ENCODE peak calls at places on chromosome 19, in six cellular contexts. V, Q, P, A, Z and U are unnamed samples.

GRCh38 chr19:41353466-41354342 is at the start of gene TGFB1:
- DNase-seq in Z (peak), A (peak), Q (peak), V (peak), P (peak), U (peak)

GRCh38 chr19:5068251-5069090 is 99.6 kb downstream of the KDM4B start:
- DNase-seq in P (no peak), A (no peak), Q (no peak), V (no peak), Z (no peak), U (no peak)

GRCh38 chr19:48123907-48124675 is 13.5 kb upstream of the PLA2G4C start:
- DNase-seq in P (no peak), V (peak), A (peak), Q (peak), Z (no peak), U (no peak)

GRCh38 chr19:33734913-33735312 is 61.8 kb upstream of the KCTD15 start:
- DNase-seq in A (no peak), Q (no peak), V (no peak), P (no peak), Z (no peak), U (no peak)

GRCh38 chr19:38274734-38275133 is 10.4 kb downstream of the SPINT2 start:
- DNase-seq in P (no peak), V (no peak), A (no peak), Q (no peak), Z (no peak), U (no peak)

GRCh38 chr19:10740798-10741197 is 22.9 kb downstream of the DNM2 start:
- DNase-seq in Q (no peak), P (no peak), A (no peak), V (no peak), Z (no peak), U (no peak)

GRCh38 chr19:43464089-43464775 is 1.2 kb downstream of the LYPD3 start:
- DNase-seq in Z (no peak), V (no peak), Q (no peak), A (no peak), P (no peak), U (no peak)

GRCh38 chr19:40348961-40349507 is 539 bp downstream of the PLD3 start:
- DNase-seq in V (peak), A (no peak), Q (no peak), P (no peak), Z (peak), U (no peak)

GRCh38 chr19:18109731-18110671 is 12.4 kb downstream of the MAST3 start:
- DNase-seq in Z (peak), Q (no peak), V (no peak), P (no peak), A (no peak), U (no peak)

GRCh38 chr19:2270157-2270571 is 11.8 kb downstream of the PEAK3 start:
- DNase-seq in Q (no peak), V (no peak), Z (no peak), A (no peak), P (no peak), U (no peak)

GRCh38 chr19:13640611-13641010 is 123.7 kb upstream of the MRI1 start:
- DNase-seq in Q (no peak), A (no peak), V (no peak), Z (no peak), P (no peak), U (no peak)

GRCh38 chr19:35828694-35829301 is 16.2 kb upstream of the PRODH2 start:
- DNase-seq in Z (peak), Q (peak), V (peak), A (peak), P (no peak), U (no peak)

GRCh38 chr19:4581381-4582111 is 22.1 kb upstream of the SEMA6B start:
- DNase-seq in Z (no peak), A (no peak), Q (peak), P (no peak), V (no peak), U (no peak)

GRCh38 chr19:1171755-1172352 is 2.2 kb downstream of the SBNO2 start:
- DNase-seq in P (no peak), Q (no peak), V (no peak), A (no peak), Z (no peak), U (no peak)

GRCh38 chr19:38251564-38252051 is 4.6 kb downstream of the PPP1R14A start:
- DNase-seq in V (peak), A (no peak), P (no peak), Q (no peak), Z (no peak), U (no peak)

GRCh38 chr19:34229721-34230120 is 24.6 kb upstream of the GARRE1 start:
- DNase-seq in V (no peak), P (no peak), A (no peak), Z (no peak), Q (no peak), U (no peak)

GRCh38 chr19:10551698-10552301 is 8.1 kb downstream of the ATG4D start:
- DNase-seq in P (no peak), V (peak), Z (peak), Q (no peak), A (peak), U (no peak)

GRCh38 chr19:51799311-51799997 is 4.5 kb downstream of the FPR3 start:
- DNase-seq in V (peak), Z (no peak), P (no peak), A (peak), Q (no peak), U (no peak)

GRCh38 chr19:48344892-48345291 is 18.8 kb downstream of the TMEM143 start:
- DNase-seq in A (no peak), P (no peak), V (no peak), Z (no peak), Q (no peak), U (no peak)

GRCh38 chr19:44939668-44940067 is 2.4 kb upstream of the APOC4 start:
- DNase-seq in V (peak), Q (no peak), Z (no peak), P (no peak), A (no peak), U (no peak)

GRCh38 chr19:50505856-50506611 is 5.0 kb downstream of the JOSD2 start:
- DNase-seq in V (no peak), Z (no peak), Q (no peak), P (no peak), A (no peak), U (no peak)

GRCh38 chr19:42091300-42092266 is 15.6 kb downstream of the ZNF574 start:
- DNase-seq in A (no peak), P (no peak), Q (no peak), Z (no peak), V (peak), U (no peak)

GRCh38 chr19:35205733-35206323 is 22.7 kb downstream of the FAM187B start:
- DNase-seq in A (no peak), Q (no peak), Z (peak), P (no peak), V (no peak), U (no peak)

GRCh38 chr19:31223805-31224534 is 125.3 kb downstream of the TSHZ3 start:
- DNase-seq in P (no peak), V (peak), Q (no peak), A (no peak), Z (no peak), U (no peak)

GRCh38 chr19:47719047-47719885 is 6.0 kb downstream of the EHD2 start:
- DNase-seq in Z (no peak), Q (no peak), P (no peak), V (peak), A (no peak), U (no peak)

GRCh38 chr19:3321696-3322095 is 44.7 kb upstream of the NFIC start:
- DNase-seq in Q (no peak), A (no peak), V (no peak), Z (no peak), P (no peak), U (no peak)

GRCh38 chr19:18392417-18392816 is 5.0 kb downstream of the LRRC25 start:
- DNase-seq in A (peak), V (no peak), P (no peak), Z (no peak), Q (no peak), U (peak)

GRCh38 chr19:19053508-19054314 is 10.1 kb upstream of the SLC25A42 start:
- DNase-seq in A (peak), Z (peak), P (peak), V (peak), Q (peak), U (no peak)

GRCh38 chr19:18436651-18437478 is 1.1 kb downstream of the ISYNA1 start:
- DNase-seq in V (peak), Q (peak), Z (peak), A (peak), P (peak), U (no peak)

GRCh38 chr19:41187884-41188279 is 5.1 kb upstream of the CYP2S1 start:
- DNase-seq in P (no peak), V (no peak), Q (no peak), Z (no peak), A (no peak), U (no peak)

GRCh38 chr19:11164278-11164677 is 8.7 kb upstream of the SPC24 start:
- DNase-seq in Q (no peak), V (no peak), Z (no peak), P (no peak), A (no peak), U (no peak)

GRCh38 chr19:3516675-3517207 is 10.6 kb downstream of the FZR1 start:
- DNase-seq in Z (peak), P (peak), Q (no peak), V (no peak), A (no peak), U (no peak)

GRCh38 chr19:1446713-1447564 is 3.0 kb upstream of the APC2 start:
- DNase-seq in A (peak), Z (no peak), V (no peak), P (no peak), Q (no peak), U (no peak)

GRCh38 chr19:2917275-2918184 is 16.8 kb downstream of the ZNF57 start:
- DNase-seq in Q (no peak), Z (no peak), P (no peak), A (no peak), V (no peak), U (no peak)

GRCh38 chr19:30521937-30522336 is 149.8 kb downstream of the ZNF536 start:
- DNase-seq in P (no peak), Z (no peak), Q (no peak), V (no peak), A (no peak), U (no peak)

GRCh38 chr19:5914358-5914774 is 312 bp downstream of the CAPS start:
- DNase-seq in P (no peak), Q (no peak), Z (no peak), V (no peak), A (no peak), U (no peak)

GRCh38 chr19:32613008-32613407 is 32.0 kb downstream of the PDCD5 start:
- DNase-seq in Z (no peak), V (no peak), P (no peak), A (no peak), Q (no peak), U (no peak)

GRCh38 chr19:45955905-45956608 is 17.6 kb downstream of the NOVA2 start:
- DNase-seq in A (no peak), P (no peak), Q (no peak), V (peak), Z (no peak), U (no peak)